ENCODE peak calls at places on chromosome 13, in nine cellular contexts. One of them, this sample, is unnamed.

GRCh38 chr13:43087960-43088580 is 64.7 kb downstream of the DNAJC15 start:
- DNase-seq in stimulated activated CD8-positive, alpha-beta memory T cell treated with anti-CD3 and anti-CD28 coated beads, Interleukin-7, amount 100 ng/mL, for 1 hour: no peak
- DNase-seq in activated CD8-positive, alpha-beta T cell treated with anti-CD3 and anti-CD28 coated beads for 36 hours: no peak
- DNase-seq in HFFc6: no peak
- DNase-seq in neural crest cell: no peak
- DNase-seq in pancreas: no peak
- DNase-seq in activated CD4-positive, alpha-beta T cell treated with anti-CD3 and anti-CD28 coated beads for 24 hours: no peak
- DNase-seq in astrocyte of the hippocampus: no peak
- DNase-seq in stimulated activated CD4-positive, alpha-beta T cell treated with anti-CD3 and anti-CD28 coated beads, TNF-alpha, amount 100 ng/mL, for 48 hours: no peak
- DNase-seq in this sample: no peak

GRCh38 chr13:75180805-75181455 is 301.0 kb downstream of the TBC1D4 start:
- DNase-seq in stimulated activated CD8-positive, alpha-beta memory T cell treated with anti-CD3 and anti-CD28 coated beads, Interleukin-7, amount 100 ng/mL, for 1 hour: no peak
- DNase-seq in activated CD8-positive, alpha-beta T cell treated with anti-CD3 and anti-CD28 coated beads for 36 hours: no peak
- DNase-seq in HFFc6: peak; percentile 37
- DNase-seq in neural crest cell: no peak
- DNase-seq in pancreas: no peak
- DNase-seq in activated CD4-positive, alpha-beta T cell treated with anti-CD3 and anti-CD28 coated beads for 24 hours: no peak
- DNase-seq in astrocyte of the hippocampus: no peak
- DNase-seq in stimulated activated CD4-positive, alpha-beta T cell treated with anti-CD3 and anti-CD28 coated beads, TNF-alpha, amount 100 ng/mL, for 48 hours: no peak
- DNase-seq in this sample: no peak

GRCh38 chr13:63910406-63910957 is 2494.8 kb upstream of the PCDH20 start:
- DNase-seq in stimulated activated CD8-positive, alpha-beta memory T cell treated with anti-CD3 and anti-CD28 coated beads, Interleukin-7, amount 100 ng/mL, for 1 hour: no peak
- DNase-seq in activated CD8-positive, alpha-beta T cell treated with anti-CD3 and anti-CD28 coated beads for 36 hours: no peak
- DNase-seq in HFFc6: no peak
- DNase-seq in neural crest cell: no peak
- DNase-seq in pancreas: no peak
- DNase-seq in activated CD4-positive, alpha-beta T cell treated with anti-CD3 and anti-CD28 coated beads for 24 hours: no peak
- DNase-seq in astrocyte of the hippocampus: peak; percentile 24
- DNase-seq in stimulated activated CD4-positive, alpha-beta T cell treated with anti-CD3 and anti-CD28 coated beads, TNF-alpha, amount 100 ng/mL, for 48 hours: no peak
- DNase-seq in this sample: no peak

GRCh38 chr13:101473458-101473857 is 21.0 kb downstream of the ITGBL1 start:
- DNase-seq in stimulated activated CD8-positive, alpha-beta memory T cell treated with anti-CD3 and anti-CD28 coated beads, Interleukin-7, amount 100 ng/mL, for 1 hour: no peak
- DNase-seq in activated CD8-positive, alpha-beta T cell treated with anti-CD3 and anti-CD28 coated beads for 36 hours: no peak
- DNase-seq in HFFc6: peak; percentile 85
- DNase-seq in neural crest cell: no peak
- DNase-seq in pancreas: no peak
- DNase-seq in activated CD4-positive, alpha-beta T cell treated with anti-CD3 and anti-CD28 coated beads for 24 hours: no peak
- DNase-seq in astrocyte of the hippocampus: peak; percentile 77
- DNase-seq in stimulated activated CD4-positive, alpha-beta T cell treated with anti-CD3 and anti-CD28 coated beads, TNF-alpha, amount 100 ng/mL, for 48 hours: no peak
- DNase-seq in this sample: no peak

GRCh38 chr13:93716623-93717022 is 490.0 kb downstream of the GPC6 start:
- DNase-seq in stimulated activated CD8-positive, alpha-beta memory T cell treated with anti-CD3 and anti-CD28 coated beads, Interleukin-7, amount 100 ng/mL, for 1 hour: no peak
- DNase-seq in activated CD8-positive, alpha-beta T cell treated with anti-CD3 and anti-CD28 coated beads for 36 hours: no peak
- DNase-seq in HFFc6: no peak
- DNase-seq in neural crest cell: no peak
- DNase-seq in pancreas: no peak
- DNase-seq in activated CD4-positive, alpha-beta T cell treated with anti-CD3 and anti-CD28 coated beads for 24 hours: no peak
- DNase-seq in astrocyte of the hippocampus: no peak
- DNase-seq in stimulated activated CD4-positive, alpha-beta T cell treated with anti-CD3 and anti-CD28 coated beads, TNF-alpha, amount 100 ng/mL, for 48 hours: no peak
- DNase-seq in this sample: no peak

GRCh38 chr13:77430377-77430951 is 103.6 kb upstream of the MYCBP2 start:
- DNase-seq in stimulated activated CD8-positive, alpha-beta memory T cell treated with anti-CD3 and anti-CD28 coated beads, Interleukin-7, amount 100 ng/mL, for 1 hour: no peak
- DNase-seq in activated CD8-positive, alpha-beta T cell treated with anti-CD3 and anti-CD28 coated beads for 36 hours: no peak
- DNase-seq in HFFc6: no peak
- DNase-seq in neural crest cell: no peak
- DNase-seq in pancreas: no peak
- DNase-seq in activated CD4-positive, alpha-beta T cell treated with anti-CD3 and anti-CD28 coated beads for 24 hours: no peak
- DNase-seq in astrocyte of the hippocampus: no peak
- DNase-seq in stimulated activated CD4-positive, alpha-beta T cell treated with anti-CD3 and anti-CD28 coated beads, TNF-alpha, amount 100 ng/mL, for 48 hours: no peak
- DNase-seq in this sample: no peak

GRCh38 chr13:27793377-27794074 is 1.2 kb downstream of the GSX1 start:
- DNase-seq in stimulated activated CD8-positive, alpha-beta memory T cell treated with anti-CD3 and anti-CD28 coated beads, Interleukin-7, amount 100 ng/mL, for 1 hour: no peak
- DNase-seq in activated CD8-positive, alpha-beta T cell treated with anti-CD3 and anti-CD28 coated beads for 36 hours: no peak
- DNase-seq in HFFc6: no peak
- DNase-seq in neural crest cell: no peak
- DNase-seq in pancreas: no peak
- DNase-seq in activated CD4-positive, alpha-beta T cell treated with anti-CD3 and anti-CD28 coated beads for 24 hours: no peak
- DNase-seq in astrocyte of the hippocampus: no peak
- DNase-seq in stimulated activated CD4-positive, alpha-beta T cell treated with anti-CD3 and anti-CD28 coated beads, TNF-alpha, amount 100 ng/mL, for 48 hours: no peak
- DNase-seq in this sample: no peak

GRCh38 chr13:73215807-73216206 is 157.0 kb downstream of the KLF5 start:
- DNase-seq in stimulated activated CD8-positive, alpha-beta memory T cell treated with anti-CD3 and anti-CD28 coated beads, Interleukin-7, amount 100 ng/mL, for 1 hour: no peak
- DNase-seq in activated CD8-positive, alpha-beta T cell treated with anti-CD3 and anti-CD28 coated beads for 36 hours: no peak
- DNase-seq in HFFc6: peak; percentile 58
- DNase-seq in neural crest cell: no peak
- DNase-seq in pancreas: no peak
- DNase-seq in activated CD4-positive, alpha-beta T cell treated with anti-CD3 and anti-CD28 coated beads for 24 hours: no peak
- DNase-seq in astrocyte of the hippocampus: peak; percentile 85
- DNase-seq in stimulated activated CD4-positive, alpha-beta T cell treated with anti-CD3 and anti-CD28 coated beads, TNF-alpha, amount 100 ng/mL, for 48 hours: no peak
- DNase-seq in this sample: no peak

GRCh38 chr13:36778083-36778671 is 40.8 kb upstream of the RFXAP start:
- DNase-seq in stimulated activated CD8-positive, alpha-beta memory T cell treated with anti-CD3 and anti-CD28 coated beads, Interleukin-7, amount 100 ng/mL, for 1 hour: no peak
- DNase-seq in activated CD8-positive, alpha-beta T cell treated with anti-CD3 and anti-CD28 coated beads for 36 hours: no peak
- DNase-seq in HFFc6: peak; percentile 6
- DNase-seq in neural crest cell: no peak
- DNase-seq in pancreas: no peak
- DNase-seq in activated CD4-positive, alpha-beta T cell treated with anti-CD3 and anti-CD28 coated beads for 24 hours: no peak
- DNase-seq in astrocyte of the hippocampus: peak; percentile 86
- DNase-seq in stimulated activated CD4-positive, alpha-beta T cell treated with anti-CD3 and anti-CD28 coated beads, TNF-alpha, amount 100 ng/mL, for 48 hours: no peak
- DNase-seq in this sample: peak; percentile 51

GRCh38 chr13:38880397-38880796 is 110.2 kb downstream of the STOML3 start:
- DNase-seq in stimulated activated CD8-positive, alpha-beta memory T cell treated with anti-CD3 and anti-CD28 coated beads, Interleukin-7, amount 100 ng/mL, for 1 hour: no peak
- DNase-seq in activated CD8-positive, alpha-beta T cell treated with anti-CD3 and anti-CD28 coated beads for 36 hours: no peak
- DNase-seq in HFFc6: no peak
- DNase-seq in neural crest cell: no peak
- DNase-seq in pancreas: no peak
- DNase-seq in activated CD4-positive, alpha-beta T cell treated with anti-CD3 and anti-CD28 coated beads for 24 hours: no peak
- DNase-seq in astrocyte of the hippocampus: no peak
- DNase-seq in stimulated activated CD4-positive, alpha-beta T cell treated with anti-CD3 and anti-CD28 coated beads, TNF-alpha, amount 100 ng/mL, for 48 hours: no peak
- DNase-seq in this sample: no peak

GRCh38 chr13:44079413-44080205 is 199.9 kb downstream of the LACC1 start:
- DNase-seq in stimulated activated CD8-positive, alpha-beta memory T cell treated with anti-CD3 and anti-CD28 coated beads, Interleukin-7, amount 100 ng/mL, for 1 hour: no peak
- DNase-seq in activated CD8-positive, alpha-beta T cell treated with anti-CD3 and anti-CD28 coated beads for 36 hours: no peak
- DNase-seq in HFFc6: no peak
- DNase-seq in neural crest cell: no peak
- DNase-seq in pancreas: no peak
- DNase-seq in activated CD4-positive, alpha-beta T cell treated with anti-CD3 and anti-CD28 coated beads for 24 hours: no peak
- DNase-seq in astrocyte of the hippocampus: no peak
- DNase-seq in stimulated activated CD4-positive, alpha-beta T cell treated with anti-CD3 and anti-CD28 coated beads, TNF-alpha, amount 100 ng/mL, for 48 hours: no peak
- DNase-seq in this sample: no peak

GRCh38 chr13:23673354-23673753 is 103.1 kb downstream of the TNFRSF19 start:
- DNase-seq in stimulated activated CD8-positive, alpha-beta memory T cell treated with anti-CD3 and anti-CD28 coated beads, Interleukin-7, amount 100 ng/mL, for 1 hour: no peak
- DNase-seq in activated CD8-positive, alpha-beta T cell treated with anti-CD3 and anti-CD28 coated beads for 36 hours: no peak
- DNase-seq in HFFc6: peak; percentile 89
- DNase-seq in neural crest cell: no peak
- DNase-seq in pancreas: no peak
- DNase-seq in activated CD4-positive, alpha-beta T cell treated with anti-CD3 and anti-CD28 coated beads for 24 hours: no peak
- DNase-seq in astrocyte of the hippocampus: peak; percentile 90
- DNase-seq in stimulated activated CD4-positive, alpha-beta T cell treated with anti-CD3 and anti-CD28 coated beads, TNF-alpha, amount 100 ng/mL, for 48 hours: no peak
- DNase-seq in this sample: no peak

GRCh38 chr13:52695856-52696255 is 43.2 kb downstream of the SUGT1 start:
- DNase-seq in stimulated activated CD8-positive, alpha-beta memory T cell treated with anti-CD3 and anti-CD28 coated beads, Interleukin-7, amount 100 ng/mL, for 1 hour: no peak
- DNase-seq in activated CD8-positive, alpha-beta T cell treated with anti-CD3 and anti-CD28 coated beads for 36 hours: peak; percentile 29
- DNase-seq in HFFc6: peak; percentile 16
- DNase-seq in neural crest cell: no peak
- DNase-seq in pancreas: no peak
- DNase-seq in activated CD4-positive, alpha-beta T cell treated with anti-CD3 and anti-CD28 coated beads for 24 hours: no peak
- DNase-seq in astrocyte of the hippocampus: peak; percentile 28
- DNase-seq in stimulated activated CD4-positive, alpha-beta T cell treated with anti-CD3 and anti-CD28 coated beads, TNF-alpha, amount 100 ng/mL, for 48 hours: peak; percentile 16
- DNase-seq in this sample: no peak

GRCh38 chr13:32234914-32235313 is 80.2 kb downstream of the ZAR1L start:
- DNase-seq in stimulated activated CD8-positive, alpha-beta memory T cell treated with anti-CD3 and anti-CD28 coated beads, Interleukin-7, amount 100 ng/mL, for 1 hour: no peak
- DNase-seq in activated CD8-positive, alpha-beta T cell treated with anti-CD3 and anti-CD28 coated beads for 36 hours: no peak
- DNase-seq in HFFc6: no peak
- DNase-seq in neural crest cell: no peak
- DNase-seq in pancreas: no peak
- DNase-seq in activated CD4-positive, alpha-beta T cell treated with anti-CD3 and anti-CD28 coated beads for 24 hours: no peak
- DNase-seq in astrocyte of the hippocampus: peak; percentile 24
- DNase-seq in stimulated activated CD4-positive, alpha-beta T cell treated with anti-CD3 and anti-CD28 coated beads, TNF-alpha, amount 100 ng/mL, for 48 hours: no peak
- DNase-seq in this sample: no peak

GRCh38 chr13:92197669-92198068 is 799.2 kb downstream of the GPC5 start:
- DNase-seq in stimulated activated CD8-positive, alpha-beta memory T cell treated with anti-CD3 and anti-CD28 coated beads, Interleukin-7, amount 100 ng/mL, for 1 hour: no peak
- DNase-seq in activated CD8-positive, alpha-beta T cell treated with anti-CD3 and anti-CD28 coated beads for 36 hours: no peak
- DNase-seq in HFFc6: no peak
- DNase-seq in neural crest cell: no peak
- DNase-seq in pancreas: no peak
- DNase-seq in activated CD4-positive, alpha-beta T cell treated with anti-CD3 and anti-CD28 coated beads for 24 hours: no peak
- DNase-seq in astrocyte of the hippocampus: no peak
- DNase-seq in stimulated activated CD4-positive, alpha-beta T cell treated with anti-CD3 and anti-CD28 coated beads, TNF-alpha, amount 100 ng/mL, for 48 hours: no peak
- DNase-seq in this sample: no peak

GRCh38 chr13:105506463-105506862 is 1029.0 kb downstream of the EFNB2 start:
- DNase-seq in stimulated activated CD8-positive, alpha-beta memory T cell treated with anti-CD3 and anti-CD28 coated beads, Interleukin-7, amount 100 ng/mL, for 1 hour: no peak
- DNase-seq in activated CD8-positive, alpha-beta T cell treated with anti-CD3 and anti-CD28 coated beads for 36 hours: no peak
- DNase-seq in HFFc6: no peak
- DNase-seq in neural crest cell: no peak
- DNase-seq in pancreas: no peak
- DNase-seq in activated CD4-positive, alpha-beta T cell treated with anti-CD3 and anti-CD28 coated beads for 24 hours: no peak
- DNase-seq in astrocyte of the hippocampus: no peak
- DNase-seq in stimulated activated CD4-positive, alpha-beta T cell treated with anti-CD3 and anti-CD28 coated beads, TNF-alpha, amount 100 ng/mL, for 48 hours: no peak
- DNase-seq in this sample: no peak

GRCh38 chr13:25971499-25972145 is 80.2 kb downstream of the SHISA2 start:
- DNase-seq in stimulated activated CD8-positive, alpha-beta memory T cell treated with anti-CD3 and anti-CD28 coated beads, Interleukin-7, amount 100 ng/mL, for 1 hour: no peak
- DNase-seq in activated CD8-positive, alpha-beta T cell treated with anti-CD3 and anti-CD28 coated beads for 36 hours: peak; percentile 63
- DNase-seq in HFFc6: no peak
- DNase-seq in neural crest cell: no peak
- DNase-seq in pancreas: no peak
- DNase-seq in activated CD4-positive, alpha-beta T cell treated with anti-CD3 and anti-CD28 coated beads for 24 hours: peak; percentile 11
- DNase-seq in astrocyte of the hippocampus: peak; percentile 15
- DNase-seq in stimulated activated CD4-positive, alpha-beta T cell treated with anti-CD3 and anti-CD28 coated beads, TNF-alpha, amount 100 ng/mL, for 48 hours: peak; percentile 10
- DNase-seq in this sample: no peak

GRCh38 chr13:77698211-77699058 is 948 bp downstream of the SLAIN1 start:
- DNase-seq in stimulated activated CD8-positive, alpha-beta memory T cell treated with anti-CD3 and anti-CD28 coated beads, Interleukin-7, amount 100 ng/mL, for 1 hour: peak; percentile 12
- DNase-seq in activated CD8-positive, alpha-beta T cell treated with anti-CD3 and anti-CD28 coated beads for 36 hours: peak; percentile 66
- DNase-seq in HFFc6: no peak
- DNase-seq in neural crest cell: peak; percentile 32
- DNase-seq in pancreas: peak; percentile 40
- DNase-seq in activated CD4-positive, alpha-beta T cell treated with anti-CD3 and anti-CD28 coated beads for 24 hours: peak; percentile 13
- DNase-seq in astrocyte of the hippocampus: peak; percentile 52
- DNase-seq in stimulated activated CD4-positive, alpha-beta T cell treated with anti-CD3 and anti-CD28 coated beads, TNF-alpha, amount 100 ng/mL, for 48 hours: peak; percentile 15
- DNase-seq in this sample: peak; percentile 64

GRCh38 chr13:49539746-49540145 is 44.0 kb downstream of the PHF11 start:
- DNase-seq in stimulated activated CD8-positive, alpha-beta memory T cell treated with anti-CD3 and anti-CD28 coated beads, Interleukin-7, amount 100 ng/mL, for 1 hour: no peak
- DNase-seq in activated CD8-positive, alpha-beta T cell treated with anti-CD3 and anti-CD28 coated beads for 36 hours: no peak
- DNase-seq in HFFc6: no peak
- DNase-seq in neural crest cell: no peak
- DNase-seq in pancreas: no peak
- DNase-seq in activated CD4-positive, alpha-beta T cell treated with anti-CD3 and anti-CD28 coated beads for 24 hours: no peak
- DNase-seq in astrocyte of the hippocampus: no peak
- DNase-seq in stimulated activated CD4-positive, alpha-beta T cell treated with anti-CD3 and anti-CD28 coated beads, TNF-alpha, amount 100 ng/mL, for 48 hours: no peak
- DNase-seq in this sample: no peak

GRCh38 chr13:111859361-111860105 is 207.4 kb upstream of the SOX1 start:
- DNase-seq in stimulated activated CD8-positive, alpha-beta memory T cell treated with anti-CD3 and anti-CD28 coated beads, Interleukin-7, amount 100 ng/mL, for 1 hour: no peak
- DNase-seq in activated CD8-positive, alpha-beta T cell treated with anti-CD3 and anti-CD28 coated beads for 36 hours: no peak
- DNase-seq in HFFc6: no peak
- DNase-seq in neural crest cell: no peak
- DNase-seq in pancreas: no peak
- DNase-seq in activated CD4-positive, alpha-beta T cell treated with anti-CD3 and anti-CD28 coated beads for 24 hours: no peak
- DNase-seq in astrocyte of the hippocampus: no peak
- DNase-seq in stimulated activated CD4-positive, alpha-beta T cell treated with anti-CD3 and anti-CD28 coated beads, TNF-alpha, amount 100 ng/mL, for 48 hours: no peak
- DNase-seq in this sample: no peak

GRCh38 chr13:46934749-46935148 is 37.9 kb upstream of the HTR2A start:
- DNase-seq in stimulated activated CD8-positive, alpha-beta memory T cell treated with anti-CD3 and anti-CD28 coated beads, Interleukin-7, amount 100 ng/mL, for 1 hour: no peak
- DNase-seq in activated CD8-positive, alpha-beta T cell treated with anti-CD3 and anti-CD28 coated beads for 36 hours: no peak
- DNase-seq in HFFc6: no peak
- DNase-seq in neural crest cell: no peak
- DNase-seq in pancreas: no peak
- DNase-seq in activated CD4-positive, alpha-beta T cell treated with anti-CD3 and anti-CD28 coated beads for 24 hours: no peak
- DNase-seq in astrocyte of the hippocampus: no peak
- DNase-seq in stimulated activated CD4-positive, alpha-beta T cell treated with anti-CD3 and anti-CD28 coated beads, TNF-alpha, amount 100 ng/mL, for 48 hours: no peak
- DNase-seq in this sample: no peak

GRCh38 chr13:48004201-48004600 is 3.1 kb upstream of the SUCLA2 start:
- DNase-seq in stimulated activated CD8-positive, alpha-beta memory T cell treated with anti-CD3 and anti-CD28 coated beads, Interleukin-7, amount 100 ng/mL, for 1 hour: no peak
- DNase-seq in activated CD8-positive, alpha-beta T cell treated with anti-CD3 and anti-CD28 coated beads for 36 hours: no peak
- DNase-seq in HFFc6: no peak
- DNase-seq in neural crest cell: no peak
- DNase-seq in pancreas: no peak
- DNase-seq in activated CD4-positive, alpha-beta T cell treated with anti-CD3 and anti-CD28 coated beads for 24 hours: no peak
- DNase-seq in astrocyte of the hippocampus: no peak
- DNase-seq in stimulated activated CD4-positive, alpha-beta T cell treated with anti-CD3 and anti-CD28 coated beads, TNF-alpha, amount 100 ng/mL, for 48 hours: no peak
- DNase-seq in this sample: no peak

GRCh38 chr13:43432948-43433347 is 353.8 kb downstream of the ENOX1 start:
- DNase-seq in stimulated activated CD8-positive, alpha-beta memory T cell treated with anti-CD3 and anti-CD28 coated beads, Interleukin-7, amount 100 ng/mL, for 1 hour: no peak
- DNase-seq in activated CD8-positive, alpha-beta T cell treated with anti-CD3 and anti-CD28 coated beads for 36 hours: no peak
- DNase-seq in HFFc6: no peak
- DNase-seq in neural crest cell: no peak
- DNase-seq in pancreas: no peak
- DNase-seq in activated CD4-positive, alpha-beta T cell treated with anti-CD3 and anti-CD28 coated beads for 24 hours: no peak
- DNase-seq in astrocyte of the hippocampus: no peak
- DNase-seq in stimulated activated CD4-positive, alpha-beta T cell treated with anti-CD3 and anti-CD28 coated beads, TNF-alpha, amount 100 ng/mL, for 48 hours: no peak
- DNase-seq in this sample: no peak

GRCh38 chr13:20359335-20359734 is 127.2 kb upstream of the GJB6 start:
- DNase-seq in stimulated activated CD8-positive, alpha-beta memory T cell treated with anti-CD3 and anti-CD28 coated beads, Interleukin-7, amount 100 ng/mL, for 1 hour: no peak
- DNase-seq in activated CD8-positive, alpha-beta T cell treated with anti-CD3 and anti-CD28 coated beads for 36 hours: no peak
- DNase-seq in HFFc6: peak; percentile 97
- DNase-seq in neural crest cell: no peak
- DNase-seq in pancreas: no peak
- DNase-seq in activated CD4-positive, alpha-beta T cell treated with anti-CD3 and anti-CD28 coated beads for 24 hours: no peak
- DNase-seq in astrocyte of the hippocampus: peak; percentile 90
- DNase-seq in stimulated activated CD4-positive, alpha-beta T cell treated with anti-CD3 and anti-CD28 coated beads, TNF-alpha, amount 100 ng/mL, for 48 hours: no peak
- DNase-seq in this sample: no peak

GRCh38 chr13:41411536-41411935 is 45.8 kb upstream of the RGCC start:
- DNase-seq in stimulated activated CD8-positive, alpha-beta memory T cell treated with anti-CD3 and anti-CD28 coated beads, Interleukin-7, amount 100 ng/mL, for 1 hour: no peak
- DNase-seq in activated CD8-positive, alpha-beta T cell treated with anti-CD3 and anti-CD28 coated beads for 36 hours: no peak
- DNase-seq in HFFc6: peak; percentile 52
- DNase-seq in neural crest cell: no peak
- DNase-seq in pancreas: no peak
- DNase-seq in activated CD4-positive, alpha-beta T cell treated with anti-CD3 and anti-CD28 coated beads for 24 hours: no peak
- DNase-seq in astrocyte of the hippocampus: peak; percentile 63
- DNase-seq in stimulated activated CD4-positive, alpha-beta T cell treated with anti-CD3 and anti-CD28 coated beads, TNF-alpha, amount 100 ng/mL, for 48 hours: no peak
- DNase-seq in this sample: no peak

GRCh38 chr13:45341799-45342584 is 1.0 kb upstream of the TPT1 start:
- DNase-seq in stimulated activated CD8-positive, alpha-beta memory T cell treated with anti-CD3 and anti-CD28 coated beads, Interleukin-7, amount 100 ng/mL, for 1 hour: no peak
- DNase-seq in activated CD8-positive, alpha-beta T cell treated with anti-CD3 and anti-CD28 coated beads for 36 hours: no peak
- DNase-seq in HFFc6: no peak
- DNase-seq in neural crest cell: no peak
- DNase-seq in pancreas: peak; percentile 60
- DNase-seq in activated CD4-positive, alpha-beta T cell treated with anti-CD3 and anti-CD28 coated beads for 24 hours: no peak
- DNase-seq in astrocyte of the hippocampus: peak; percentile 61
- DNase-seq in stimulated activated CD4-positive, alpha-beta T cell treated with anti-CD3 and anti-CD28 coated beads, TNF-alpha, amount 100 ng/mL, for 48 hours: no peak
- DNase-seq in this sample: no peak

GRCh38 chr13:53953205-53953604 is 924.6 kb downstream of the OLFM4 start:
- DNase-seq in stimulated activated CD8-positive, alpha-beta memory T cell treated with anti-CD3 and anti-CD28 coated beads, Interleukin-7, amount 100 ng/mL, for 1 hour: no peak
- DNase-seq in activated CD8-positive, alpha-beta T cell treated with anti-CD3 and anti-CD28 coated beads for 36 hours: no peak
- DNase-seq in HFFc6: no peak
- DNase-seq in neural crest cell: no peak
- DNase-seq in pancreas: no peak
- DNase-seq in activated CD4-positive, alpha-beta T cell treated with anti-CD3 and anti-CD28 coated beads for 24 hours: no peak
- DNase-seq in astrocyte of the hippocampus: peak; percentile 35
- DNase-seq in stimulated activated CD4-positive, alpha-beta T cell treated with anti-CD3 and anti-CD28 coated beads, TNF-alpha, amount 100 ng/mL, for 48 hours: no peak
- DNase-seq in this sample: no peak

GRCh38 chr13:18998389-18998788 is 183.2 kb downstream of the TUBA3C start:
- DNase-seq in stimulated activated CD8-positive, alpha-beta memory T cell treated with anti-CD3 and anti-CD28 coated beads, Interleukin-7, amount 100 ng/mL, for 1 hour: no peak
- DNase-seq in activated CD8-positive, alpha-beta T cell treated with anti-CD3 and anti-CD28 coated beads for 36 hours: no peak
- DNase-seq in HFFc6: no peak
- DNase-seq in neural crest cell: no peak
- DNase-seq in pancreas: no peak
- DNase-seq in activated CD4-positive, alpha-beta T cell treated with anti-CD3 and anti-CD28 coated beads for 24 hours: no peak
- DNase-seq in astrocyte of the hippocampus: no peak
- DNase-seq in stimulated activated CD4-positive, alpha-beta T cell treated with anti-CD3 and anti-CD28 coated beads, TNF-alpha, amount 100 ng/mL, for 48 hours: no peak
- DNase-seq in this sample: no peak